ENCODE peak calls at places on chromosomes 13 and 19, in five cellular contexts. R, Y, S, Q and A are unnamed samples.

GRCh38 chr19:50204081-50204428 is 633 bp downstream of the MYH14 start:
- DNase-seq in R (no peak), Y (no peak), S (no peak), Q (no peak), A (no peak)

GRCh38 chr13:110507678-110508381 is 53.7 kb downstream of the RAB20 start:
- DNase-seq in R (no peak), Y (no peak), S (no peak), Q (peak; percentile 92), A (no peak)

GRCh38 chr13:42225051-42225450 is 46.9 kb upstream of the AKAP11 start:
- DNase-seq in R (no peak), Y (no peak), S (no peak), Q (no peak), A (no peak)

GRCh38 chr13:62371737-62372136 is 956.1 kb upstream of the PCDH20 start:
- DNase-seq in R (no peak), Y (no peak), S (no peak), Q (no peak), A (no peak)

GRCh38 chr13:104477256-104477655 is 1411.0 kb upstream of the SLC10A2 start:
- DNase-seq in R (no peak), Y (no peak), S (no peak), Q (no peak), A (no peak)

GRCh38 chr13:25762288-25762687 is 289.5 kb downstream of the SHISA2 start:
- DNase-seq in R (no peak), Y (no peak), S (no peak), Q (no peak), A (no peak)

GRCh38 chr19:45766919-45767346 is 2.1 kb downstream of the SIX5 start:
- DNase-seq in R (peak; percentile 16), Y (no peak), S (peak; percentile 55), Q (no peak), A (no peak)

GRCh38 chr19:1901940-1902404 is 3.2 kb upstream of the ADAT3 start:
- DNase-seq in R (no peak), Y (peak; percentile 46), S (peak; percentile 49), Q (no peak), A (no peak)

GRCh38 chr19:17402982-17403855 is 2.2 kb downstream of the BST2 start:
- DNase-seq in R (no peak), Y (no peak), S (peak; percentile 75), Q (no peak), A (no peak)
- TF ChIP-seq POLR2A in R (no peak), Y (no peak), S (peak; percentile 51), Q (no peak), A (no peak)

GRCh38 chr19:6204212-6204611 is 68.7 kb downstream of the ACSBG2 start:
- DNase-seq in R (no peak), Y (no peak), S (no peak), Q (no peak), A (no peak)

GRCh38 chr19:6204866-6205723 is 69.6 kb downstream of the ACSBG2 start:
- DNase-seq in R (no peak), Y (no peak), S (no peak), Q (no peak), A (no peak)

GRCh38 chr19:6196361-6196760 is 60.9 kb downstream of the ACSBG2 start:
- DNase-seq in R (no peak), Y (no peak), S (no peak), Q (no peak), A (no peak)

GRCh38 chr19:6198896-6199239 is 63.4 kb downstream of the ACSBG2 start:
- DNase-seq in R (no peak), Y (no peak), S (no peak), Q (no peak), A (no peak)

GRCh38 chr19:6199240-6199983 is 63.9 kb downstream of the ACSBG2 start:
- DNase-seq in R (peak; percentile 98), Y (peak; percentile 96), S (peak; percentile 98), Q (peak; percentile 99), A (peak; percentile 99)
- TF ChIP-seq CTCF in R (peak; percentile 29), Y (peak; percentile 91), S (peak; percentile 67), Q (peak; percentile 14), A (peak; percentile 87)

DNA sequence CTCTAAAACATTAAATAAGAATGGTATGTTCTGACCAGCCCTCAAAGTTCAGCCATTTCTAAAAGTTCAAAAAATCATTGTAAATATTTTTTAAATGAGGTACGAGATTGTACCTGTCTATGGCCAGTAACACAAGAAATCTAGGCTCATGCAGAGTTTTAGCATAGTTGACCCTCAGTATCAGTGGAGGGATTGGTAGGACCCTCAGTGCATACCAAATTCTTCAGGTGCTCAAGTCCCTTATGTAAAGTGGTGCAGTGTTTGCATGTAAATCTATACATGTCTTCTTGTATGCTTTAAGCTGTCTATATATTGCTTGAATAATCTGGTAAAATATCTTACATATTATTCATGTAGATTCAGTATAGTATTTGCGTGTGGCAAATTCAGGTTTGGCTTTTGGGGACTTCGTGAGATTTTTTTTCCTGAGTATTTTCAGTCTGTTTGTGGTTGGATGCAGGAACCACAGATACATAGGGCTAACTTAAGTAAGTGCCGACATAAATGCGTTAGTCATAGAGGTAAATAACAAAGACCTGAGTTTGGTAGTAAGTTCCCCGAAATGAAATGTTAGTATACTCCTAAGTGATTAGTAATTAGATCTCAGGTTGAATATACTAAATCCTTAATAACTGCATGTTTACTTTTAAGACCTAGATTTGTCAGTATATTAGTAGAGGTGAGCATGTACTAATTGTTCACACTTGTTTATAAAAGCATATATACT is 7.8 kb downstream of the MIR17HG start:
- DNase-seq in R (no peak), Y (no peak), S (no peak), Q (no peak), A (no peak)
- TF ChIP-seq POLR2A in R (no peak), Y (no peak), S (no peak), Q (no peak), A (no peak)

GRCh38 chr19:18855647-18856384 is 24.1 kb downstream of the UPF1 start:
- DNase-seq in R (no peak), Y (no peak), S (no peak), Q (no peak), A (peak; percentile 67)

GRCh38 chr19:18857223-18857622 is 25.5 kb downstream of the UPF1 start:
- DNase-seq in R (no peak), Y (no peak), S (no peak), Q (no peak), A (peak; percentile 66)

GRCh38 chr19:18854982-18855381 is 23.2 kb downstream of the UPF1 start:
- DNase-seq in R (no peak), Y (no peak), S (no peak), Q (no peak), A (no peak)

GRCh38 chr19:18858906-18859646 is 27.3 kb downstream of the UPF1 start:
- DNase-seq in R (no peak), Y (no peak), S (no peak), Q (no peak), A (peak; percentile 62)

GRCh38 chr19:18856385-18857126 is 24.8 kb downstream of the UPF1 start:
- DNase-seq in R (no peak), Y (no peak), S (no peak), Q (no peak), A (no peak)
- TF ChIP-seq CTCF in R (peak; percentile 25), Y (no peak), S (no peak), Q (no peak), A (no peak)

DNA sequence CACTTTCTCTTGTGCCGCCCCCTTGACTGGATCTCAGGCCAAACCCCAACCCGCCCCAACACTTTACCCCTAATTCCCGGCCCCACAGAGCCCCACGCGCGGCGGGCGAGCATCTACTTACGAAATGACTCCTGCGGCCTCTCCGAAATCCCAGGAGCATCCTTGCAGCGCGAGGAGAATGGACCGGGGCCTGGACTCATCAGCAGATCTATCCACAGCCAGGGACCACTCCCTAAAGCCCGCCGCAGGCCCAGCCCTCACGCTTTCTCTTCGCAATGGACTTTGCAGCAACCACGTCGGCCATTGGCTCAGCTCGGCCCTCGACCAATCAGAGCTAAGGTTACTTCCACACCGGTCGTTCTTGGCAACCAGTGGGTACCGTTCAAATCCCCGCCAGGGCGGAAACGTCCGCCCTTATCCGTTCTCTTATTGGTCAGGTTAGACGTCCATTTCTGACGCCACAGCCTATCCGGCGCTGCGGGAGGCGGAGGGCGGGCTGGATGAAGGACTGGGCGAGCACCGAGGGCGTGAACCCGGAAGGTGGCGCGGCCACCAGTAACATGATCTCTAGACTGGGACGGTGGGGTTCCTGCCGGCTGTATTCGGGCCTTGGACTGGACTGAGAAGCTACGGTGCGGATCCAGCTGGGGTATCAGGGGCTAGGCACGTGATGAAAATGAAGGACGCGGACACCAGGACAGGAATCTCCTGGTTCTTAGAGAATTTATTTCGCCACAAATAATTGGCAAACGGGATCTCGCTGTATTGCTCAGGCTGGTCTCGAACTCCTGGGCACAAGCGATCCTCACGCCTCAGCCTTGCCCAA is at the start of the genes CEP89 and FAAP24:
- DNase-seq in R (peak; percentile 99), Y (peak; percentile 99), S (peak; percentile 98), Q (peak; percentile 99), A (peak; percentile 98)
- TF ChIP-seq POLR2A in R (peak; percentile 47), Y (no peak), S (no peak), Q (peak; percentile 74), A (no peak)

GRCh38 chr19:4102339-4103072 is 21.4 kb downstream of the MAP2K2 start:
- DNase-seq in R (no peak), Y (no peak), S (no peak), Q (no peak), A (no peak)
- TF ChIP-seq CTCF in R (peak; percentile 1), Y (no peak), S (no peak), Q (no peak), A (no peak)

GRCh38 chr13:49443689-49444516 is at the start of the genes CAB39L and SETDB2:
- DNase-seq in R (peak; percentile 99), Y (peak; percentile 97), S (peak; percentile 99), Q (peak; percentile 99), A (peak; percentile 100)

GRCh38 chr13:49441846-49442245 is 2.0 kb downstream of the CAB39L start:
- DNase-seq in R (peak; percentile 85), Y (no peak), S (no peak), Q (no peak), A (no peak)

GRCh38 chr13:49446473-49446872 is 2.4 kb downstream of the SETDB2 start:
- DNase-seq in R (no peak), Y (no peak), S (no peak), Q (no peak), A (no peak)

GRCh38 chr13:49443327-49443688 is 556 bp downstream of the CAB39L start:
- DNase-seq in R (peak; percentile 35), Y (no peak), S (no peak), Q (no peak), A (no peak)

DNA sequence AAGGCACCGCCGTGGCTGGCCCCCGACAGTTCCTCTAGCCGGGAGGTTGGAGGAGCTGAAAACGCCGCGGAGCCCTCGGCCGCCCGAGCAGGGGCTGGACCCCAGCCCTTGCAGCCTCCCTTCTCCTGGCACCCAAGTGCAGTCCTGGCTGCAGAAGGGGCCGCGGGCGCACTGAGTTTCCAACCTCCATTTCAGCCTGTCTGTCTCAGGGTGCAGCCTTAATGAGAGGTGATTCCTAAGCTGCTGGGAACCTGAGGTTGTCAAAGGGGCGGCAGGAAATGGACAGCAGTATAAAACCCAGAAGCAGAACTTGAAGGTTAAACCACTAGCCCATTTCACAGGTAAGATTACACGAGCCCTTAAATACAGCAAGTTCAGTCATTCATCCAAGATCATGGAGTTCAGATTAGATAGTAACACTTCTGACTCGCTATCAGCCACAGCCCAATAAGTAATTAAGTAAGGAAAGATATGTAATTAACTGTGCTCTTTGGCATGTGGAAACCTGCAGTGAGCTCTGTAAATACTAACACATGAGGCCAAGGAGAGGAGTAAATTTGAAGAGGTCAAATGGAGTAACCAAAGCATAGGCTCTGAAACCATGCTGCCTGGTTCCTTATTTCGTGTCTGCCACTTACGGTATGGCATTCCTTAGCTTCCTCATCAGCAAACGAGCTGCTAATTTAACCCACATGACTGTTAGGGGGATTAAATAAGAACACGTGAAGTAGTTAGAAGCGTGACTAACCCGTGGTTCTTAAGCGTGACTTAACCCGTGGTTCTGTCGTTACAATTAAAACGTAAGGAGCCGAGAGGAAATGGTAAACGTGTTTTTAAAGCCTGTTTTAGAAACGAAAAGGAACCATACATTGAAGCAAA is 682 bp downstream of the SETDB2 start:
- DNase-seq in R (peak; percentile 68), Y (peak; percentile 73), S (peak; percentile 44), Q (peak; percentile 31), A (no peak)
- TF ChIP-seq POLR2A in R (no peak), Y (peak; percentile 50), S (peak; percentile 35), Q (no peak), A (peak; percentile 34)